ENCODE peak calls at places on chromosomes 3 and 15, in nine cellular contexts. One of them, this sample, is unnamed.

GRCh38 chr3:13110678-13111116 is 37.5 kb upstream of the IQSEC1 start:
- DNase-seq in Kasumi-1: no peak
- DNase-seq in endothelial cell: no peak
- DNase-seq in AG10803: peak
- DNase-seq in activated T-cell treated with anti-CD3 and anti-CD28 coated beads, Interleukin-2, amount 50 U/mL, for 4 hours: no peak
- DNase-seq in stimulated activated CD8-positive, alpha-beta memory T cell treated with anti-CD3 and anti-CD28 coated beads, Interleukin-4, amount 100 ng/mL, for 4 hours: no peak
- DNase-seq in NCI-H1092 treated with DMSO at 0.1 percent for 48 hours: no peak
- DNase-seq in fibroblast of mammary gland: no peak
- DNase-seq in uterus: no peak
- DNase-seq in this sample: no peak

GRCh38 chr15:51622269-51623180 is at the start of gene DMXL2:
- DNase-seq in fibroblast of mammary gland: peak
- DNase-seq in endothelial cell: peak
- DNase-seq in uterus: peak
- DNase-seq in Kasumi-1: peak
- DNase-seq in stimulated activated CD8-positive, alpha-beta memory T cell treated with anti-CD3 and anti-CD28 coated beads, Interleukin-4, amount 100 ng/mL, for 4 hours: peak
- DNase-seq in AG10803: peak
- DNase-seq in activated T-cell treated with anti-CD3 and anti-CD28 coated beads, Interleukin-2, amount 50 U/mL, for 4 hours: peak
- DNase-seq in NCI-H1092 treated with DMSO at 0.1 percent for 48 hours: peak
- DNase-seq in this sample: peak

GRCh38 chr15:31031471-31032064 is 40.1 kb upstream of the MTMR10 start:
- DNase-seq in NCI-H1092 treated with DMSO at 0.1 percent for 48 hours: no peak
- DNase-seq in Kasumi-1: no peak
- DNase-seq in stimulated activated CD8-positive, alpha-beta memory T cell treated with anti-CD3 and anti-CD28 coated beads, Interleukin-4, amount 100 ng/mL, for 4 hours: no peak
- DNase-seq in AG10803: peak
- DNase-seq in activated T-cell treated with anti-CD3 and anti-CD28 coated beads, Interleukin-2, amount 50 U/mL, for 4 hours: no peak
- DNase-seq in uterus: no peak
- DNase-seq in fibroblast of mammary gland: peak
- DNase-seq in endothelial cell: no peak
- DNase-seq in this sample: no peak

GRCh38 chr15:70424937-70425411 is 327.3 kb upstream of the TLE3 start:
- DNase-seq in NCI-H1092 treated with DMSO at 0.1 percent for 48 hours: no peak
- DNase-seq in AG10803: no peak
- DNase-seq in endothelial cell: no peak
- DNase-seq in uterus: no peak
- DNase-seq in activated T-cell treated with anti-CD3 and anti-CD28 coated beads, Interleukin-2, amount 50 U/mL, for 4 hours: no peak
- DNase-seq in stimulated activated CD8-positive, alpha-beta memory T cell treated with anti-CD3 and anti-CD28 coated beads, Interleukin-4, amount 100 ng/mL, for 4 hours: no peak
- DNase-seq in Kasumi-1: peak
- DNase-seq in fibroblast of mammary gland: no peak
- DNase-seq in this sample: no peak

GRCh38 chr3:188272481-188273372 is 118.8 kb downstream of the LPP start:
- DNase-seq in fibroblast of mammary gland: peak
- DNase-seq in stimulated activated CD8-positive, alpha-beta memory T cell treated with anti-CD3 and anti-CD28 coated beads, Interleukin-4, amount 100 ng/mL, for 4 hours: no peak
- DNase-seq in endothelial cell: no peak
- DNase-seq in NCI-H1092 treated with DMSO at 0.1 percent for 48 hours: no peak
- DNase-seq in AG10803: peak
- DNase-seq in Kasumi-1: no peak
- DNase-seq in uterus: peak
- DNase-seq in activated T-cell treated with anti-CD3 and anti-CD28 coated beads, Interleukin-2, amount 50 U/mL, for 4 hours: no peak
- DNase-seq in this sample: no peak

GRCh38 chr3:194130807-194131589 is 5.0 kb upstream of the HES1 start:
- DNase-seq in stimulated activated CD8-positive, alpha-beta memory T cell treated with anti-CD3 and anti-CD28 coated beads, Interleukin-4, amount 100 ng/mL, for 4 hours: no peak
- DNase-seq in AG10803: peak
- DNase-seq in activated T-cell treated with anti-CD3 and anti-CD28 coated beads, Interleukin-2, amount 50 U/mL, for 4 hours: no peak
- DNase-seq in fibroblast of mammary gland: no peak
- DNase-seq in endothelial cell: no peak
- DNase-seq in uterus: no peak
- DNase-seq in Kasumi-1: no peak
- DNase-seq in NCI-H1092 treated with DMSO at 0.1 percent for 48 hours: peak
- DNase-seq in this sample: peak

GRCh38 chr3:63232764-63233396 is 45.2 kb upstream of the SYNPR start:
- DNase-seq in NCI-H1092 treated with DMSO at 0.1 percent for 48 hours: peak
- DNase-seq in stimulated activated CD8-positive, alpha-beta memory T cell treated with anti-CD3 and anti-CD28 coated beads, Interleukin-4, amount 100 ng/mL, for 4 hours: no peak
- DNase-seq in fibroblast of mammary gland: peak
- DNase-seq in uterus: no peak
- DNase-seq in activated T-cell treated with anti-CD3 and anti-CD28 coated beads, Interleukin-2, amount 50 U/mL, for 4 hours: no peak
- DNase-seq in AG10803: peak
- DNase-seq in Kasumi-1: peak
- DNase-seq in endothelial cell: no peak
- DNase-seq in this sample: no peak

GRCh38 chr15:100254694-100255093 is 87.1 kb downstream of the ADAMTS17 start:
- DNase-seq in stimulated activated CD8-positive, alpha-beta memory T cell treated with anti-CD3 and anti-CD28 coated beads, Interleukin-4, amount 100 ng/mL, for 4 hours: no peak
- DNase-seq in uterus: no peak
- DNase-seq in activated T-cell treated with anti-CD3 and anti-CD28 coated beads, Interleukin-2, amount 50 U/mL, for 4 hours: no peak
- DNase-seq in endothelial cell: no peak
- DNase-seq in fibroblast of mammary gland: no peak
- DNase-seq in AG10803: no peak
- DNase-seq in Kasumi-1: no peak
- DNase-seq in NCI-H1092 treated with DMSO at 0.1 percent for 48 hours: no peak
- DNase-seq in this sample: no peak

GRCh38 chr3:127690106-127690505 is 17.4 kb downstream of the ABTB1 start:
- DNase-seq in AG10803: peak
- DNase-seq in uterus: no peak
- DNase-seq in fibroblast of mammary gland: peak
- DNase-seq in stimulated activated CD8-positive, alpha-beta memory T cell treated with anti-CD3 and anti-CD28 coated beads, Interleukin-4, amount 100 ng/mL, for 4 hours: no peak
- DNase-seq in Kasumi-1: no peak
- DNase-seq in NCI-H1092 treated with DMSO at 0.1 percent for 48 hours: no peak
- DNase-seq in activated T-cell treated with anti-CD3 and anti-CD28 coated beads, Interleukin-2, amount 50 U/mL, for 4 hours: no peak
- DNase-seq in endothelial cell: no peak
- DNase-seq in this sample: peak

This sample was measured in tibial artery.